ENCODE peak calls at places on chromosomes 7 and 10, in six cellular contexts. H, F, D, I, Q and K are unnamed samples.
A peak's percentile ranks its signal among the peaks of the same experiment; 100 is the strongest.

GRCh38 chr10:97673736-97674525 is 13.1 kb downstream of the AVPI1 start:
- DNase-seq in H (no peak), F (peak; percentile 44), D (no peak), I (peak; percentile 78), Q (no peak), K (no peak)

GRCh38 chr7:157309990-157310668 is 26.7 kb upstream of the DNAJB6 start:
- DNase-seq in H (peak; percentile 78), F (peak; percentile 97), D (peak; percentile 60), I (peak; percentile 97), Q (peak; percentile 82), K (no peak)

GRCh38 chr7:149194799-149195179 is 557 bp upstream of the ZNF282 start:
- DNase-seq in H (no peak), F (no peak), D (no peak), I (no peak), Q (no peak), K (no peak)

GRCh38 chr10:114869500-114869899 is 47.9 kb downstream of the FHIP2A start:
- DNase-seq in H (no peak), F (peak; percentile 81), D (peak; percentile 85), I (peak; percentile 83), Q (peak; percentile 60), K (no peak)

GRCh38 chr7:2529161-2530075 is 9.8 kb downstream of the LFNG start:
- DNase-seq in H (peak; percentile 86), F (peak; percentile 58), D (no peak), I (peak; percentile 77), Q (peak; percentile 48), K (peak; percentile 56)

GRCh38 chr7:63070696-63071095 is 928.0 kb upstream of the ZNF722 start:
- DNase-seq in H (no peak), F (no peak), D (no peak), I (no peak), Q (no peak), K (no peak)

GRCh38 chr10:126734015-126734414 is 63.5 kb upstream of the C10orf90 start:
- DNase-seq in H (no peak), F (peak; percentile 26), D (no peak), I (peak; percentile 12), Q (no peak), K (no peak)

GRCh38 chr7:133712544-133712943 is 414.6 kb upstream of the LRGUK start:
- DNase-seq in H (no peak), F (no peak), D (no peak), I (no peak), Q (no peak), K (no peak)

GRCh38 chr7:151776446-151776845 is 100.5 kb downstream of the PRKAG2 start:
- DNase-seq in H (no peak), F (no peak), D (no peak), I (no peak), Q (no peak), K (no peak)

GRCh38 chr10:72694476-72695369 is 2.8 kb downstream of the MCU start:
- DNase-seq in H (no peak), F (peak; percentile 65), D (peak; percentile 58), I (peak; percentile 50), Q (peak; percentile 38), K (no peak)

GRCh38 chr10:10598297-10598696 is 419.4 kb upstream of the CELF2 start:
- DNase-seq in H (no peak), F (no peak), D (no peak), I (no peak), Q (no peak), K (no peak)

GRCh38 chr10:113452146-113452545 is 100.7 kb upstream of the HABP2 start:
- DNase-seq in H (no peak), F (no peak), D (no peak), I (no peak), Q (no peak), K (no peak)

GRCh38 chr7:95126053-95126709 is 198.2 kb downstream of the PON1 start:
- DNase-seq in H (no peak), F (no peak), D (no peak), I (no peak), Q (no peak), K (no peak)

GRCh38 chr7:123923599-123923998 is 1.4 kb upstream of the SPAM1 start:
- DNase-seq in H (no peak), F (no peak), D (no peak), I (no peak), Q (no peak), K (no peak)

GRCh38 chr10:12221323-12222298 is 25.6 kb downstream of the CDC123 start:
- DNase-seq in H (peak; percentile 33), F (no peak), D (no peak), I (peak; percentile 24), Q (peak; percentile 12), K (no peak)